ENCODE peak calls at places on chromosomes 13 and 19, in seven cellular contexts. K is spleen, U is H54, R is A549, F is heart left ventricle, J is testis, S is prostate gland. G is an unnamed sample.

GRCh38 chr19:29837448-29837961 is 25.7 kb downstream of the CCNE1 start:
- DNase-seq in K (no peak), U (no peak), R (no peak), F (no peak), J (no peak), S (no peak), G (no peak)

GRCh38 chr13:19737844-19738557 is 44.7 kb downstream of the PSPC1 start:
- DNase-seq in K (no peak), U (no peak), R (no peak), F (no peak), J (no peak), S (no peak), G (no peak)

GRCh38 chr19:1069009-1069779 is 2.2 kb downstream of the ARHGAP45 start:
- DNase-seq in K (peak; percentile 97), U (no peak), R (no peak), F (peak; percentile 87), J (peak; percentile 51), S (no peak), G (no peak)

GRCh38 chr19:49431330-49431749 is 6.2 kb downstream of the GFY start:
- DNase-seq in K (no peak), U (no peak), R (peak; percentile 56), F (no peak), J (no peak), S (no peak), G (no peak)

GRCh38 chr19:5814123-5814839 is 9.4 kb downstream of the NRTN start:
- DNase-seq in K (no peak), U (no peak), R (no peak), F (no peak), J (no peak), S (no peak), G (no peak)

GRCh38 chr19:33628921-33629825 is 7.4 kb downstream of the CHST8 start:
- DNase-seq in K (no peak), U (no peak), R (no peak), F (no peak), J (no peak), S (no peak), G (no peak)

GRCh38 chr13:99662678-99663077 is 161.4 kb downstream of the TM9SF2 start:
- DNase-seq in K (no peak), U (no peak), R (no peak), F (no peak), J (no peak), S (no peak), G (no peak)

GRCh38 chr19:19403373-19403901 is 2.0 kb upstream of the GATAD2A start:
- DNase-seq in K (peak; percentile 72), U (peak; percentile 65), R (no peak), F (no peak), J (no peak), S (no peak), G (peak; percentile 66)

GRCh38 chr13:28528848-28529247 is 33.9 kb upstream of the FLT1 start:
- DNase-seq in K (no peak), U (no peak), R (no peak), F (no peak), J (no peak), S (no peak), G (no peak)

GRCh38 chr13:32881074-32881791 is 135.0 kb upstream of the KL start:
- DNase-seq in K (no peak), U (no peak), R (no peak), F (no peak), J (no peak), S (peak; percentile 47), G (no peak)

GRCh38 chr13:96179309-96179708 is 89.4 kb downstream of the HS6ST3 start:
- DNase-seq in K (no peak), U (no peak), R (no peak), F (no peak), J (no peak), S (no peak), G (no peak)

GRCh38 chr13:76512676-76513277 is 373.4 kb downstream of the KCTD12 start:
- DNase-seq in K (no peak), U (no peak), R (peak; percentile 4), F (no peak), J (no peak), S (no peak), G (peak; percentile 33)

GRCh38 chr19:34661357-34661756 is 15.6 kb downstream of the SCGB2B2 start:
- DNase-seq in K (no peak), U (no peak), R (no peak), F (no peak), J (no peak), S (peak; percentile 67), G (no peak)

GRCh38 chr19:799076-799881 is 2.0 kb downstream of the PTBP1 start:
- DNase-seq in K (no peak), U (no peak), R (no peak), F (no peak), J (no peak), S (no peak), G (peak; percentile 63)

GRCh38 chr13:85406269-85406975 is 392.8 kb downstream of the SLITRK6 start:
- DNase-seq in K (no peak), U (no peak), R (no peak), F (no peak), J (no peak), S (no peak), G (no peak)

GRCh38 chr13:101951114-101951513 is 450.7 kb downstream of the FGF14 start:
- DNase-seq in K (no peak), U (no peak), R (no peak), F (no peak), J (no peak), S (no peak), G (no peak)

GRCh38 chr19:12804051-12804450 is 2.2 kb downstream of the THSD8 start:
- DNase-seq in K (no peak), U (no peak), R (no peak), F (no peak), J (no peak), S (no peak), G (no peak)

GRCh38 chr13:87274209-87274819 is 396.9 kb upstream of the SLITRK5 start:
- DNase-seq in K (no peak), U (peak; percentile 1), R (peak; percentile 42), F (no peak), J (peak; percentile 71), S (no peak), G (peak; percentile 56)

GRCh38 chr19:4844348-4845179 is 13.1 kb upstream of the TICAM1 start:
- DNase-seq in K (no peak), U (no peak), R (peak; percentile 56), F (peak; percentile 67), J (no peak), S (no peak), G (no peak)

GRCh38 chr19:38720559-38721236 is 23.6 kb downstream of the CAPN12 start:
- DNase-seq in K (no peak), U (no peak), R (no peak), F (no peak), J (no peak), S (no peak), G (no peak)

GRCh38 chr19:38722947-38723605 is 21.2 kb downstream of the CAPN12 start:
- DNase-seq in K (no peak), U (no peak), R (no peak), F (no peak), J (no peak), S (no peak), G (no peak)

GRCh38 chr19:38723606-38724379 is 20.5 kb downstream of the CAPN12 start:
- DNase-seq in K (no peak), U (no peak), R (no peak), F (no peak), J (no peak), S (no peak), G (no peak)

GRCh38 chr19:38721496-38721895 is 22.8 kb downstream of the CAPN12 start:
- DNase-seq in K (no peak), U (no peak), R (no peak), F (no peak), J (no peak), S (no peak), G (no peak)

GRCh38 chr19:38721977-38722773 is 22.1 kb downstream of the CAPN12 start:
- DNase-seq in K (no peak), U (no peak), R (no peak), F (peak; percentile 82), J (peak; percentile 86), S (no peak), G (no peak)
- TF ChIP-seq POLR2A in K (no peak), U (no peak), R (no peak), F (no peak), J (no peak), S (no peak), G (no peak)

GRCh38 chr13:110533771-110534670 is 27.5 kb downstream of the RAB20 start:
- DNase-seq in K (no peak), U (no peak), R (no peak), F (no peak), J (no peak), S (no peak), G (no peak)
- TF ChIP-seq POLR2A in K (no peak), U (no peak), R (no peak), F (no peak), J (no peak), S (no peak), G (no peak)

DNA sequence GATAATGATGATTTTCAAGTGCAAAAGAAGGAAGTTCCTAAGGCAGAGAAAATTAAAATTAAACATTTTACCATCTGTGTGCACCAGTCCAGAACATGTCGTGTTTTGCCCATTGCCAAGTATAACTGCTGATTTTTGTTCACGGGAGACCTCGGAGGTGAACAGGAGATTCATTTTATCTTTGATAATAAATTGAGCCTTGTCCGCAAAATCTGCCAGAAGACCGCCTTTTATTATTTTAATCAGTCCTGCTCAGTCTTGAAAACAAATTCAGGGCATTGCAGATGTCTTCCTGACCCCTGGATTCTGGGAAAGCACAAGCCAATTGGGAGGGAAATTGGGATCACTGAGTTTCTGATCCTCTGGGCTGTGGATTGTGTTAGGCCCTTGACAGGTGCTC is 165.9 kb downstream of the STK24 start:
- DNase-seq in K (no peak), U (no peak), R (no peak), F (no peak), J (no peak), S (no peak), G (no peak)
- TF ChIP-seq POLR2A in K (no peak), U (no peak), R (no peak), F (no peak), J (no peak), S (no peak), G (no peak)

DNA sequence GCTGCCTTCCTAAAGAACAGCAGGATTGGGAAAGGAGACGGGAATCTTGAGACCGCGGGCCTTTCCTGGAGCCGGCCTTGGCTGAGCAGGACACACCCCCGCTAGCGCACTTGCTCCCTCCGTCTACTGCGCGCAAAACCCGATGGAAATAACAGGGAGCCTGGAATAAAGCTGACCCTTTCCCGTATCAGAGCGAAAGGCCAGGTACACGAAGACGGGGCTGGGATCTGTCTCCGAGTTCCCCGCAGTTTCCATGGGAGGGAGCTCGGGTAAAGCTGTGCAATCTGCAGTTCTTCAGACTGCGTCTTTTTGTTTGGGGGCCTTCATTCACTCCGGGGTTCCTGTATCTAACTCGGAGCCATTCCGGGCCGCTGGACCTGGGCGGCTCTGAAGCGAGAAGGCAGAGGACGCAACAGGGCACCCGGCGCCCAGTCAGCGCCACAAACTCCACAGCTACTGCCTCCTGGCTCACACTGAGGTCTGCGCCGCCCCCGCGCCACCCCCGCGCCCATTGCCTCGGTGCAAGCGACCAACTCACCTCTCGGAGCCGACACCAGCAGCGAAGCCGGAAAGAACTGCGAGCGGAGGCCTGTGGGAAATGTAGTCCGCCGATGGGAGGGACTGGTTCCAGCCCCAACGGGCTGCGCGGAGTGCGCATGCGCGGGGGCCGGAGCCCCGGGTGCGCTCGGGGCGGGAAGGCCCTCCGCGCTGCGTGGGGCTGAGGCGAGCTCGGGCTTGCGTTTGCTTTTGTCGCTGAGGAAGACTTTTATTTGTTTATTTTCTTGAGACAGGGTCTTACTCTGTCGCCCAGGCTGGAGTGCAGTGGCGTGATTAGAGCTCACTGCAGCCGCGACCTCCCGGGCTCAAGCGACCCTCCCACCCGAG is at the start of gene ZFP14:
- DNase-seq in K (peak; percentile 98), U (peak; percentile 100), R (peak; percentile 98), F (peak; percentile 97), J (peak; percentile 97), S (peak; percentile 95), G (peak; percentile 93)
- TF ChIP-seq POLR2A in K (peak; percentile 86), U (peak; percentile 53), R (peak; percentile 80), F (no peak), J (no peak), S (peak; percentile 66), G (peak; percentile 40)